ENCODE peak calls at places on chromosomes 13 and 19, in ten cellular contexts. P, N, G, F, D, S, M, Q, V and K are unnamed samples.
A peak's percentile ranks its signal among the peaks of the same experiment; 100 is the strongest.

GRCh38 chr19:6753178-6754031 is 13.8 kb downstream of the SH2D3A start:
- DNase-seq in P (peak; percentile 78), N (peak; percentile 99), G (peak; percentile 90), F (no peak), D (peak; percentile 89), S (peak; percentile 96), M (peak; percentile 94), Q (peak; percentile 80), V (peak; percentile 87), K (peak; percentile 91)

GRCh38 chr19:55467236-55468053 is 2.9 kb upstream of the C19orf85 start:
- DNase-seq in P (peak; percentile 74), N (peak; percentile 80), G (peak; percentile 67), F (peak; percentile 38), D (peak; percentile 80), S (peak; percentile 99), M (peak; percentile 62), Q (peak; percentile 80), V (peak; percentile 75), K (peak; percentile 85)

GRCh38 chr13:27374126-27374613 is 50.2 kb upstream of the GTF3A start:
- DNase-seq in P (peak; percentile 75), N (no peak), G (no peak), F (no peak), D (no peak), S (no peak), M (peak; percentile 59), Q (no peak), V (no peak), K (no peak)

GRCh38 chr13:43132228-43132627 is 108.8 kb downstream of the DNAJC15 start:
- DNase-seq in P (no peak), N (peak; percentile 87), G (peak; percentile 47), F (peak; percentile 66), D (no peak), S (peak; percentile 65), M (peak; percentile 25), Q (no peak), V (peak; percentile 40), K (no peak)

GRCh38 chr13:112651750-112652511 is 37.9 kb upstream of the ATP11A start:
- DNase-seq in P (no peak), N (no peak), G (peak; percentile 43), F (no peak), D (no peak), S (no peak), M (no peak), Q (no peak), V (no peak), K (no peak)

GRCh38 chr19:54440641-54441040 is 8.4 kb upstream of the LENG8 start:
- DNase-seq in P (no peak), N (no peak), G (no peak), F (no peak), D (no peak), S (no peak), M (no peak), Q (no peak), V (no peak), K (no peak)

GRCh38 chr19:55716531-55716930 is 21.7 kb downstream of the NLRP9 start:
- DNase-seq in P (no peak), N (no peak), G (no peak), F (no peak), D (no peak), S (no peak), M (no peak), Q (no peak), V (no peak), K (no peak)

GRCh38 chr19:11737964-11738745 is 591 bp downstream of the ZNF823 start:
- DNase-seq in P (peak; percentile 82), N (peak; percentile 56), G (peak; percentile 54), F (peak; percentile 42), D (peak; percentile 28), S (no peak), M (peak; percentile 89), Q (peak; percentile 31), V (peak; percentile 82), K (peak; percentile 86)

GRCh38 chr19:55165952-55166529 is 372 bp downstream of the DNAAF3 start:
- DNase-seq in P (peak; percentile 71), N (peak; percentile 98), G (peak; percentile 84), F (peak; percentile 75), D (peak; percentile 34), S (peak; percentile 97), M (peak; percentile 56), Q (peak; percentile 54), V (peak; percentile 72), K (peak; percentile 78)

GRCh38 chr13:27355894-27356293 is 68.5 kb upstream of the GTF3A start:
- DNase-seq in P (no peak), N (peak; percentile 53), G (no peak), F (no peak), D (no peak), S (no peak), M (no peak), Q (no peak), V (no peak), K (no peak)

GRCh38 chr13:42170029-42170428 is 101.9 kb upstream of the AKAP11 start:
- DNase-seq in P (no peak), N (peak; percentile 84), G (no peak), F (no peak), D (no peak), S (no peak), M (no peak), Q (no peak), V (no peak), K (no peak)

GRCh38 chr13:110023729-110024645 is 237.6 kb upstream of the IRS2 start:
- DNase-seq in P (peak; percentile 34), N (no peak), G (no peak), F (no peak), D (peak; percentile 30), S (peak; percentile 49), M (no peak), Q (peak; percentile 47), V (peak; percentile 37), K (no peak)

GRCh38 chr19:19578241-19578640 is 40.2 kb downstream of the CILP2 start:
- DNase-seq in P (no peak), N (no peak), G (peak; percentile 34), F (no peak), D (no peak), S (peak; percentile 46), M (no peak), Q (no peak), V (no peak), K (no peak)

GRCh38 chr19:676343-677105 is at the start of gene FSTL3:
- DNase-seq in P (no peak), N (no peak), G (no peak), F (peak; percentile 24), D (peak; percentile 59), S (peak; percentile 92), M (no peak), Q (peak; percentile 60), V (no peak), K (no peak)

DNA sequence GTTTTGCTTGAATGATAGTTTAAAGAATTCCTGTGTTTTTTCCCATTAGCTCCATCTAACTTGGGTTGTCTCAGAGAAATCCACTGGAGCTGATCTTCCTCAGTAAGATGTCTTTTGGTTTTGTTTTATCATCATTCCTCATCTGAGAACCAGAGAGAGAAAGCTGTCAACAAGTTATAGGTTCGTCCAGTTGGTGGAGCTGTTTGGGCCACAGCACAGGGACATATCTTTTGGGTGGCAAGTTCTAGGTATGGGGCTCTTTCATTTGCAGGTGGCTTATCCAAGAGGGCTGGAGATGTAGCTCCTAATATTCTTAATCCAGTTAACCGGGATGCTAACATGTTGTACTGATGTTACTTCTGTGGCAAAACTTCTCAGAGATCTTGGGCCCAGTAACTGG is 174.2 kb downstream of the KCNRG start:
- DNase-seq in P (no peak), N (peak; percentile 33), G (no peak), F (no peak), D (no peak), S (no peak), M (no peak), Q (no peak), V (no peak), K (no peak)
- TF ChIP-seq CTCF in P (no peak), N (peak; percentile 67), G (peak; percentile 31), F (no peak), D (no peak), S (peak; percentile 22), M (no peak), Q (no peak), V (no peak), K (no peak)

DNA sequence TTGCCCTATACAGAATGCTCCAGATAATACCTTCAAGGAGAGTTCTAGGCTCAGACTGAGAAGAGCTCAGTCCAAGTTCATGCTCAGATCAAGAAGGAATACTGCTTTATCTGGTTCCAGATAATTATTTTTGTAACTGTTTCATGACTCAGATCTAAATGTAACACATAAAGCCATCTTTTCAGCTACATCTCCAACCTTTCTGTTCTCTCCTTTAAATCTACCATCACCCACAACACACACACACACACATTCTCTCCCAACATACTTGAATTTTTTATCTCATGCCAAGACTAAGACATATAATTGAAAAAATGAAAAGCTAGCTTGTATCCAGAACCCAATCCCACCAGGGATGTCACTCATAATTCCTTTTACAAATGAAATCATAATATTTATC is 7.6 kb downstream of the KATNAL1 start:
- DNase-seq in P (no peak), N (no peak), G (no peak), F (no peak), D (no peak), S (no peak), M (no peak), Q (no peak), V (no peak), K (no peak)
- H3K4me1 ChIP-seq in P (no peaks in the 10 kb centered on the region), N (peaks cover 4% of the 10 kb centered on the region), G (no peaks in the 10 kb centered on the region), F (peaks cover 11% of the 10 kb centered on the region), D (no peaks in the 10 kb centered on the region), S (peaks cover 43% of the 10 kb centered on the region), M (no peaks in the 10 kb centered on the region), Q (no peaks in the 10 kb centered on the region), V (peaks cover 30% of the 10 kb centered on the region), K (no peaks in the 10 kb centered on the region)

GRCh38 chr19:51101171-51101865 is 6.9 kb downstream of the CTU1 start:
- DNase-seq in P (no peak), N (no peak), G (no peak), F (no peak), D (no peak), S (peak; percentile 89), M (no peak), Q (no peak), V (no peak), K (no peak)

GRCh38 chr19:51098366-51099069 is 9.7 kb downstream of the CTU1 start:
- DNase-seq in P (no peak), N (peak; percentile 88), G (no peak), F (no peak), D (peak; percentile 56), S (peak; percentile 43), M (no peak), Q (peak; percentile 68), V (no peak), K (peak; percentile 81)

GRCh38 chr19:51097166-51097736 is 11.0 kb downstream of the CTU1 start:
- DNase-seq in P (peak; percentile 86), N (peak; percentile 83), G (peak; percentile 75), F (peak; percentile 93), D (peak; percentile 71), S (peak; percentile 98), M (peak; percentile 62), Q (peak; percentile 77), V (peak; percentile 77), K (peak; percentile 89)

GRCh38 chr19:51097796-51098195 is 10.4 kb downstream of the CTU1 start:
- DNase-seq in P (no peak), N (no peak), G (no peak), F (no peak), D (no peak), S (no peak), M (no peak), Q (no peak), V (no peak), K (no peak)

GRCh38 chr19:51099070-51099382 is 9.2 kb downstream of the CTU1 start:
- DNase-seq in P (no peak), N (no peak), G (no peak), F (no peak), D (no peak), S (peak; percentile 36), M (no peak), Q (no peak), V (no peak), K (no peak)
- H3K4me3 ChIP-seq in P (no peak overlapping the region), N (peak overlapping the region; percentile 69), G (no peak overlapping the region), F (no peak overlapping the region), D (no peak overlapping the region), S (no peak overlapping the region), M (no peak overlapping the region), Q (no peak overlapping the region), V (no peak overlapping the region), K (no peak overlapping the region)

GRCh38 chr13:37646531-37646930 is 48.0 kb upstream of the POSTN start:
- DNase-seq in P (no peak), N (no peak), G (no peak), F (no peak), D (no peak), S (no peak), M (no peak), Q (no peak), V (no peak), K (no peak)
- TF ChIP-seq CTCF in P (no peak), N (no peak), G (no peak), F (no peak), D (no peak), S (no peak), M (no peak), Q (no peak), V (no peak), K (no peak)